ENCODE peak calls at places on chromosome 19, in seven cellular contexts. T, O, N, K, L, S and F are unnamed samples.

GRCh38 chr19:51136891-51137551 is 5.1 kb upstream of the SIGLEC7 start:
- DNase-seq in T (no peak), O (no peak), N (no peak), K (no peak), L (peak; percentile 67), S (peak; percentile 42), F (no peak)

GRCh38 chr19:6091771-6092291 is 18.5 kb downstream of the RFX2 start:
- DNase-seq in T (no peak), O (no peak), N (no peak), K (no peak), L (no peak), S (no peak), F (no peak)

GRCh38 chr19:2694196-2694595 is 8.3 kb downstream of the GNG7 start:
- DNase-seq in T (no peak), O (no peak), N (no peak), K (no peak), L (no peak), S (no peak), F (no peak)

GRCh38 chr19:52138614-52139290 is 986 bp downstream of the ZNF616 start:
- DNase-seq in T (peak; percentile 27), O (peak; percentile 44), N (no peak), K (peak; percentile 50), L (no peak), S (no peak), F (peak; percentile 56)

GRCh38 chr19:35304036-35304435 is 12.1 kb downstream of the MAG start:
- DNase-seq in T (no peak), O (no peak), N (no peak), K (no peak), L (no peak), S (no peak), F (no peak)

GRCh38 chr19:4988770-4989251 is 19.9 kb downstream of the KDM4B start:
- DNase-seq in T (no peak), O (no peak), N (no peak), K (no peak), L (no peak), S (peak; percentile 39), F (no peak)

GRCh38 chr19:15371786-15372380 is 7.7 kb downstream of the AKAP8 start:
- DNase-seq in T (no peak), O (no peak), N (no peak), K (no peak), L (no peak), S (no peak), F (no peak)

GRCh38 chr19:940591-941291 is 14.9 kb downstream of the ARID3A start:
- DNase-seq in T (peak; percentile 52), O (no peak), N (no peak), K (peak; percentile 94), L (peak; percentile 95), S (peak; percentile 69), F (peak; percentile 65)

GRCh38 chr19:18659281-18660050 is 22.6 kb downstream of the KLHL26 start:
- DNase-seq in T (no peak), O (no peak), N (no peak), K (no peak), L (no peak), S (no peak), F (no peak)

GRCh38 chr19:50779504-50780457 is 9.5 kb downstream of the GPR32 start:
- DNase-seq in T (no peak), O (peak; percentile 42), N (no peak), K (no peak), L (no peak), S (no peak), F (no peak)